ENCODE peak calls at places on chromosomes 16 and 17, in six cellular contexts. A, I, F, P, K and Y are unnamed samples.
A peak's percentile ranks its signal among the peaks of the same experiment; 100 is the strongest.

GRCh38 chr16:49972280-49972679 is 52.7 kb upstream of the CNEP1R1 start:
- DNase-seq in I (no peak), A (no peak), K (no peak), P (no peak), F (no peak), Y (no peak)

GRCh38 chr17:74972107-74972972 is at the start of gene HID1:
- DNase-seq in P (peak; percentile 45), I (peak; percentile 85), K (no peak), F (peak; percentile 36), A (peak; percentile 71), Y (peak; percentile 80)

GRCh38 chr17:83151442-83152220 is 72.2 kb downstream of the METRNL start:
- DNase-seq in K (no peak), A (no peak), P (no peak), I (no peak), F (no peak), Y (no peak)

GRCh38 chr17:73478768-73479424 is 165.3 kb downstream of the SDK2 start:
- DNase-seq in P (no peak), F (no peak), K (no peak), I (no peak), A (no peak), Y (no peak)

GRCh38 chr16:65010136-65010535 is 111.7 kb downstream of the CDH11 start:
- DNase-seq in K (no peak), F (no peak), I (no peak), P (no peak), A (no peak), Y (peak; percentile 75)

GRCh38 chr16:1777375-1778199 is 4.7 kb upstream of the MRPS34 start:
- DNase-seq in A (no peak), P (no peak), K (no peak), F (no peak), I (no peak), Y (no peak)

GRCh38 chr16:83802135-83802534 is 5.6 kb upstream of the HSBP1 start:
- DNase-seq in K (peak; percentile 50), P (peak; percentile 34), I (no peak), A (no peak), F (no peak), Y (no peak)

GRCh38 chr17:16281351-16281750 is 64.3 kb downstream of the PIGL start:
- DNase-seq in I (no peak), P (no peak), A (no peak), K (peak; percentile 31), F (no peak), Y (no peak)

GRCh38 chr17:39193346-39193745 is 4.1 kb downstream of the CACNB1 start:
- DNase-seq in P (no peak), F (no peak), I (no peak), K (no peak), A (no peak), Y (no peak)

GRCh38 chr16:23155445-23156049 is 6.3 kb upstream of the USP31 start:
- DNase-seq in K (no peak), P (no peak), F (no peak), A (no peak), I (no peak), Y (no peak)

GRCh38 chr17:29241015-29241963 is 5.4 kb upstream of the CRYBA1 start:
- DNase-seq in P (no peak), A (no peak), I (no peak), K (peak; percentile 96), F (peak; percentile 51), Y (peak; percentile 28)

GRCh38 chr16:5580320-5580719 is 482.7 kb upstream of the EEF2KMT start:
- DNase-seq in I (no peak), A (no peak), K (no peak), P (no peak), F (no peak), Y (no peak)

GRCh38 chr16:719815-720506 is 985 bp upstream of the ANTKMT start:
- DNase-seq in F (peak; percentile 34), I (peak; percentile 34), P (no peak), K (no peak), A (no peak), Y (no peak)

GRCh38 chr17:2932946-2933345 is 130.5 kb downstream of the OR1D5 start:
- DNase-seq in P (no peak), F (no peak), K (no peak), I (no peak), A (no peak), Y (no peak)

GRCh38 chr16:53159781-53160436 is 105.1 kb downstream of the CHD9 start:
- DNase-seq in P (peak; percentile 32), F (no peak), K (peak; percentile 27), I (no peak), A (no peak), Y (peak; percentile 23)

GRCh38 chr17:48596000-48596734 is 2.6 kb upstream of the HOXB5 start:
- DNase-seq in K (no peak), A (no peak), P (no peak), F (no peak), I (no peak), Y (no peak)

GRCh38 chr17:28379814-28380571 is 8.5 kb downstream of the SARM1 start:
- DNase-seq in A (no peak), F (no peak), I (no peak), P (no peak), K (peak; percentile 85), Y (no peak)

GRCh38 chr17:76983075-76983411 is 114.8 kb downstream of the MGAT5B start:
- DNase-seq in P (no peak), A (no peak), K (no peak), I (no peak), F (no peak), Y (no peak)

GRCh38 chr16:27718136-27718766 is 168.3 kb downstream of the KATNIP start:
- DNase-seq in F (no peak), I (no peak), K (no peak), P (no peak), A (no peak), Y (no peak)